ENCODE peak calls at places on chromosomes 13 and 19, in ten cellular contexts. One of them, this sample, is unnamed.

GRCh38 chr19:21699197-21699596 is 68.2 kb downstream of the ZNF100 start:
- DNase-seq in progenitor cell of endocrine pancreas: no peak
- DNase-seq in astrocyte: no peak
- DNase-seq in heart right ventricle: no peak
- DNase-seq in epithelial cell of esophagus: no peak
- DNase-seq in osteoblast: no peak
- DNase-seq in upper lobe of right lung: no peak
- DNase-seq in GM12878: no peak
- DNase-seq in Panc1: no peak
- DNase-seq in fibroblast of lung: no peak
- DNase-seq in this sample: no peak

GRCh38 chr19:32483574-32483973 is 78.0 kb downstream of the DPY19L3 start:
- DNase-seq in progenitor cell of endocrine pancreas: no peak
- DNase-seq in astrocyte: no peak
- DNase-seq in heart right ventricle: no peak
- DNase-seq in epithelial cell of esophagus: no peak
- DNase-seq in osteoblast: no peak
- DNase-seq in upper lobe of right lung: no peak
- DNase-seq in GM12878: no peak
- DNase-seq in Panc1: no peak
- DNase-seq in fibroblast of lung: no peak
- DNase-seq in this sample: no peak

GRCh38 chr19:29767039-29767735 is 44.6 kb upstream of the CCNE1 start:
- DNase-seq in progenitor cell of endocrine pancreas: no peak
- DNase-seq in astrocyte: no peak
- DNase-seq in heart right ventricle: no peak
- DNase-seq in epithelial cell of esophagus: no peak
- DNase-seq in osteoblast: peak
- DNase-seq in upper lobe of right lung: no peak
- DNase-seq in GM12878: no peak
- DNase-seq in Panc1: no peak
- DNase-seq in fibroblast of lung: no peak
- DNase-seq in this sample: no peak

GRCh38 chr19:27966390-27966816 is 1246.5 kb downstream of the UQCRFS1 start:
- DNase-seq in progenitor cell of endocrine pancreas: no peak
- DNase-seq in astrocyte: no peak
- DNase-seq in heart right ventricle: no peak
- DNase-seq in epithelial cell of esophagus: peak
- DNase-seq in osteoblast: no peak
- DNase-seq in upper lobe of right lung: no peak
- DNase-seq in GM12878: no peak
- DNase-seq in Panc1: no peak
- DNase-seq in fibroblast of lung: peak
- DNase-seq in this sample: no peak

GRCh38 chr19:40989453-40989852 is 1.6 kb upstream of the CYP2B6 start:
- DNase-seq in progenitor cell of endocrine pancreas: no peak
- DNase-seq in astrocyte: no peak
- DNase-seq in heart right ventricle: no peak
- DNase-seq in epithelial cell of esophagus: no peak
- DNase-seq in osteoblast: no peak
- DNase-seq in upper lobe of right lung: no peak
- DNase-seq in GM12878: no peak
- DNase-seq in Panc1: no peak
- DNase-seq in fibroblast of lung: no peak
- DNase-seq in this sample: no peak

GRCh38 chr19:49786432-49786831 is 19.6 kb downstream of the AP2A1 start:
- DNase-seq in progenitor cell of endocrine pancreas: no peak
- DNase-seq in astrocyte: peak
- DNase-seq in heart right ventricle: no peak
- DNase-seq in epithelial cell of esophagus: peak
- DNase-seq in osteoblast: peak
- DNase-seq in upper lobe of right lung: no peak
- DNase-seq in GM12878: no peak
- DNase-seq in Panc1: no peak
- DNase-seq in fibroblast of lung: peak
- DNase-seq in this sample: no peak

GRCh38 chr19:28504727-28505126 is 708.2 kb downstream of the UQCRFS1 start:
- DNase-seq in progenitor cell of endocrine pancreas: no peak
- DNase-seq in astrocyte: no peak
- DNase-seq in heart right ventricle: no peak
- DNase-seq in epithelial cell of esophagus: no peak
- DNase-seq in osteoblast: no peak
- DNase-seq in upper lobe of right lung: no peak
- DNase-seq in GM12878: no peak
- DNase-seq in Panc1: no peak
- DNase-seq in fibroblast of lung: no peak
- DNase-seq in this sample: no peak

GRCh38 chr13:69809152-69809551 is 298.5 kb upstream of the ATXN8OS start:
- DNase-seq in progenitor cell of endocrine pancreas: no peak
- DNase-seq in astrocyte: no peak
- DNase-seq in heart right ventricle: no peak
- DNase-seq in epithelial cell of esophagus: no peak
- DNase-seq in osteoblast: no peak
- DNase-seq in upper lobe of right lung: no peak
- DNase-seq in GM12878: no peak
- DNase-seq in Panc1: no peak
- DNase-seq in fibroblast of lung: no peak
- DNase-seq in this sample: no peak

GRCh38 chr19:4343845-4344713 is 717 bp downstream of the MPND start:
- DNase-seq in progenitor cell of endocrine pancreas: no peak
- DNase-seq in astrocyte: no peak
- DNase-seq in heart right ventricle: no peak
- DNase-seq in epithelial cell of esophagus: no peak
- DNase-seq in osteoblast: peak
- DNase-seq in upper lobe of right lung: no peak
- DNase-seq in GM12878: no peak
- DNase-seq in Panc1: no peak
- DNase-seq in fibroblast of lung: no peak
- DNase-seq in this sample: no peak

GRCh38 chr19:4345656-4346383 is 2.5 kb downstream of the MPND start:
- DNase-seq in progenitor cell of endocrine pancreas: no peak
- DNase-seq in astrocyte: no peak
- DNase-seq in heart right ventricle: no peak
- DNase-seq in epithelial cell of esophagus: no peak
- DNase-seq in osteoblast: no peak
- DNase-seq in upper lobe of right lung: no peak
- DNase-seq in GM12878: no peak
- DNase-seq in Panc1: no peak
- DNase-seq in fibroblast of lung: no peak
- DNase-seq in this sample: no peak

GRCh38 chr19:4342421-4343055 is 824 bp upstream of the MPND start:
- DNase-seq in progenitor cell of endocrine pancreas: peak
- DNase-seq in astrocyte: peak
- DNase-seq in heart right ventricle: peak
- DNase-seq in epithelial cell of esophagus: peak
- DNase-seq in osteoblast: peak
- DNase-seq in upper lobe of right lung: peak
- DNase-seq in GM12878: peak
- DNase-seq in Panc1: peak
- DNase-seq in fibroblast of lung: peak
- DNase-seq in this sample: peak

GRCh38 chr19:4347521-4347920 is 4.2 kb downstream of the MPND start:
- DNase-seq in progenitor cell of endocrine pancreas: no peak
- DNase-seq in astrocyte: no peak
- DNase-seq in heart right ventricle: no peak
- DNase-seq in epithelial cell of esophagus: no peak
- DNase-seq in osteoblast: peak
- DNase-seq in upper lobe of right lung: no peak
- DNase-seq in GM12878: no peak
- DNase-seq in Panc1: no peak
- DNase-seq in fibroblast of lung: no peak
- DNase-seq in this sample: no peak

DNA sequence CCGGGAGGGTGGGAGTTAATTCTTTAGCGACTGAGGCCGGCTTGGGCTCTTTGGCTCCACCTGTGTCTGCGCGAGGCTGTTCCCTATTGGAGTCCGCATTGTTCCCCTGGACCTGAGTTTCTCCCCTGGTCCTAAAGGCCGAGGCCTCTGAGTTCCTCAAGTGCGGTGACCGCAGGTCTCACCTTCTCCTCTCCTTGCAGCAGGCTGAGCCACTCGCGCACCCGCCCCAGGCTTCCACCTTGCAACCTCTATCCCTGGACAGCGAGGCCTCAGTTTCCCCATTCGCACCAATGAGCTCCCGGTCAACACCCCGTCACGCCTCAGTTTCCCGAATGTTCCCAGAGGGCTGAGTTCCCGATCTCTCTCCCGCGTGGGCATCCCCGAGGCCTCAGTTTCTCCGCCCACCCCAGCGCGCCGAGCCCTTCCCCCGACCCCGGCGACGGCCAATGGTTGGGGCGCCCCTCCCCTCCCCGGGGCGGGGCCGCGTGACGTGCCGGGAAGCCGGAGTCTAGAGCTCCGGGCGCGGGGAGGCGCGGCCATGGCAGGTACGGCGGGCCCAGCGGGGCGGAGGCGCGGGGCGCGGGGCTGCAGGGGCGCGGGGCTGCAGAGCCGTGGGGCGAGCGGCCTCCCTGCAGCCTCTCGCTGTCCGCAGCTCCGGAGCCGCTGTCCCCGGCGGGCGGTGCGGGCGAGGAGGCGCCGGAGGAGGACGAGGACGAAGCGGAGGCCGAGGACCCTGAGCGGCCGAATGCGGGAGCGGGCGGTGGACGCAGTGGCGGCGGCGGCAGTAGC is at the start of gene MPND:
- DNase-seq in progenitor cell of endocrine pancreas: peak
- DNase-seq in astrocyte: peak
- DNase-seq in heart right ventricle: peak
- DNase-seq in epithelial cell of esophagus: peak
- DNase-seq in osteoblast: peak
- DNase-seq in upper lobe of right lung: peak
- DNase-seq in GM12878: peak
- DNase-seq in Panc1: peak
- DNase-seq in fibroblast of lung: peak
- DNase-seq in this sample: peak
- TF ChIP-seq CTCF in progenitor cell of endocrine pancreas: peak
- TF ChIP-seq CTCF in astrocyte: peak
- TF ChIP-seq CTCF in heart right ventricle: peak
- TF ChIP-seq CTCF in epithelial cell of esophagus: peak
- TF ChIP-seq CTCF in osteoblast: peak
- TF ChIP-seq CTCF in upper lobe of right lung: peak
- TF ChIP-seq CTCF in GM12878: peak
- TF ChIP-seq CTCF in Panc1: no peak
- TF ChIP-seq CTCF in fibroblast of lung: peak
- TF ChIP-seq CTCF in this sample: peak

DNA sequence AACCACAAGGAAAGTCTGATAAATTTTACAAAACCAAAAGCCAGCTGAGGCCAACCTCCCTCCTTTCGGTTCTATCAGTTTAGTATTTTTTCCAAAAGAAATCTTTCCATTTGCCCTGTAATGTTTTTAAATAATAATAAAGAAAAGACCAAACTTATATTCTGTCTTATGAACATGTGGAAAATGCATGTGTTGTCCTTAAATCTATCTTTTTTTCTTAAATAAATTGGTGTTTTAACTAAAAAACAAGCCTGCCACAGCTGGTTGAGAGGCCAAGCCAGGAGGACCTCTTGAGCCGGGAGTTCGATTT is 113.6 kb downstream of the SACS start:
- DNase-seq in progenitor cell of endocrine pancreas: no peak
- DNase-seq in astrocyte: no peak
- DNase-seq in heart right ventricle: no peak
- DNase-seq in epithelial cell of esophagus: no peak
- DNase-seq in osteoblast: no peak
- DNase-seq in upper lobe of right lung: no peak
- DNase-seq in GM12878: no peak
- DNase-seq in Panc1: no peak
- DNase-seq in fibroblast of lung: no peak
- DNase-seq in this sample: no peak
- TF ChIP-seq CTCF in progenitor cell of endocrine pancreas: no peak
- TF ChIP-seq CTCF in astrocyte: no peak
- TF ChIP-seq CTCF in heart right ventricle: no peak
- TF ChIP-seq CTCF in epithelial cell of esophagus: no peak
- TF ChIP-seq CTCF in osteoblast: no peak
- TF ChIP-seq CTCF in upper lobe of right lung: no peak
- TF ChIP-seq CTCF in GM12878: no peak
- TF ChIP-seq CTCF in Panc1: peak
- TF ChIP-seq CTCF in fibroblast of lung: no peak
- TF ChIP-seq CTCF in this sample: no peak

GRCh38 chr19:17796838-17797168 is 1.9 kb downstream of the B3GNT3 start:
- DNase-seq in progenitor cell of endocrine pancreas: no peak
- DNase-seq in astrocyte: no peak
- DNase-seq in heart right ventricle: no peak
- DNase-seq in epithelial cell of esophagus: no peak
- DNase-seq in osteoblast: no peak
- DNase-seq in upper lobe of right lung: no peak
- DNase-seq in GM12878: no peak
- DNase-seq in Panc1: no peak
- DNase-seq in fibroblast of lung: no peak
- DNase-seq in this sample: no peak

GRCh38 chr19:17796013-17796837 is 1.3 kb downstream of the B3GNT3 start:
- DNase-seq in progenitor cell of endocrine pancreas: no peak
- DNase-seq in astrocyte: no peak
- DNase-seq in heart right ventricle: no peak
- DNase-seq in epithelial cell of esophagus: no peak
- DNase-seq in osteoblast: peak
- DNase-seq in upper lobe of right lung: no peak
- DNase-seq in GM12878: no peak
- DNase-seq in Panc1: no peak
- DNase-seq in fibroblast of lung: no peak
- DNase-seq in this sample: no peak

GRCh38 chr19:17794731-17795494 is at the start of gene B3GNT3:
- DNase-seq in progenitor cell of endocrine pancreas: no peak
- DNase-seq in astrocyte: no peak
- DNase-seq in heart right ventricle: peak
- DNase-seq in epithelial cell of esophagus: peak
- DNase-seq in osteoblast: peak
- DNase-seq in upper lobe of right lung: peak
- DNase-seq in GM12878: no peak
- DNase-seq in Panc1: no peak
- DNase-seq in fibroblast of lung: no peak
- DNase-seq in this sample: no peak

GRCh38 chr19:17795495-17795856 is 538 bp downstream of the B3GNT3 start:
- DNase-seq in progenitor cell of endocrine pancreas: no peak
- DNase-seq in astrocyte: no peak
- DNase-seq in heart right ventricle: no peak
- DNase-seq in epithelial cell of esophagus: no peak
- DNase-seq in osteoblast: no peak
- DNase-seq in upper lobe of right lung: no peak
- DNase-seq in GM12878: no peak
- DNase-seq in Panc1: no peak
- DNase-seq in fibroblast of lung: no peak
- DNase-seq in this sample: no peak

GRCh38 chr19:17794412-17794730 is 567 bp upstream of the B3GNT3 start:
- DNase-seq in progenitor cell of endocrine pancreas: no peak
- DNase-seq in astrocyte: no peak
- DNase-seq in heart right ventricle: no peak
- DNase-seq in epithelial cell of esophagus: no peak
- DNase-seq in osteoblast: no peak
- DNase-seq in upper lobe of right lung: no peak
- DNase-seq in GM12878: no peak
- DNase-seq in Panc1: no peak
- DNase-seq in fibroblast of lung: no peak
- DNase-seq in this sample: no peak
- TF ChIP-seq CTCF in progenitor cell of endocrine pancreas: no peak
- TF ChIP-seq CTCF in astrocyte: no peak
- TF ChIP-seq CTCF in heart right ventricle: no peak
- TF ChIP-seq CTCF in epithelial cell of esophagus: no peak
- TF ChIP-seq CTCF in osteoblast: no peak
- TF ChIP-seq CTCF in upper lobe of right lung: no peak
- TF ChIP-seq CTCF in GM12878: no peak
- TF ChIP-seq CTCF in Panc1: no peak
- TF ChIP-seq CTCF in fibroblast of lung: no peak
- TF ChIP-seq CTCF in this sample: no peak

DNA sequence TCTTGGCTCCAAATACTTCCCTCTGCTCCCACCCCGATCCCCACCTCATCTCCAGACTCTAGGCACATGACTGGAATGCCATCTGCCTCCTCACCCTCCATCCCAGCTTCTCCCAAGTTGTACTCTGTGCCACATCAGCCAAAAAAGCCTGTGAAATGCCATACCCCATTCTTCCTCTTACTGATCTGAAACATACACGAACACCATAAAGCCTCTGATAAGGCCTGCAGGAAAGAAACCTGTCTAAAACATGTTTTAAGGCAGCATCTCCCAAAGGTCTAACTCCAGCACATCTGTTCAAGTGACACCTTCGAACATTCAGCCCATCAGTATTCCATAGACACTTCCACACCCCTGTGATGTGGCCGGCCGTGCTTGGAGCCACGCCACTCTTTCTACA is 5.6 kb downstream of the GRIK5 start:
- DNase-seq in progenitor cell of endocrine pancreas: no peak
- DNase-seq in astrocyte: no peak
- DNase-seq in heart right ventricle: no peak
- DNase-seq in epithelial cell of esophagus: no peak
- DNase-seq in osteoblast: peak
- DNase-seq in upper lobe of right lung: no peak
- DNase-seq in GM12878: no peak
- DNase-seq in Panc1: no peak
- DNase-seq in fibroblast of lung: no peak
- DNase-seq in this sample: no peak
- TF ChIP-seq CTCF in progenitor cell of endocrine pancreas: no peak
- TF ChIP-seq CTCF in astrocyte: no peak
- TF ChIP-seq CTCF in heart right ventricle: no peak
- TF ChIP-seq CTCF in epithelial cell of esophagus: no peak
- TF ChIP-seq CTCF in osteoblast: no peak
- TF ChIP-seq CTCF in upper lobe of right lung: no peak
- TF ChIP-seq CTCF in GM12878: no peak
- TF ChIP-seq CTCF in Panc1: no peak
- TF ChIP-seq CTCF in fibroblast of lung: no peak
- TF ChIP-seq CTCF in this sample: no peak